ENCODE peak calls at places on chromosome 3, in nine cellular contexts. U is AG04450; V is thoracic aorta; N is CD8-positive, alpha-beta memory T cell; E is left lung; A is uterus; Q is A549; D is PC-3; X is sigmoid colon. R is an unnamed sample.
A peak's percentile ranks its signal among the peaks of the same experiment; 100 is the strongest.

GRCh38 chr3:107845355-107846281 is 245.2 kb downstream of the CD47 start:
- DNase-seq in U (no peak), V (no peak), N (no peak), E (no peak), A (no peak), Q (no peak), D (peak; percentile 31), X (no peak), R (no peak)

GRCh38 chr3:108438542-108438941 is 71.9 kb downstream of the MYH15 start:
- DNase-seq in U (no peak), V (no peak), N (no peak), E (no peak), A (no peak), Q (no peak), D (no peak), X (no peak), R (no peak)

GRCh38 chr3:129121016-129121791 is 400 bp downstream of the RAB43 start:
- DNase-seq in U (no peak), V (no peak), N (peak; percentile 69), E (no peak), A (peak; percentile 34), Q (no peak), D (no peak), X (no peak), R (peak; percentile 47)

GRCh38 chr3:8767181-8767666 is 2.2 kb downstream of the OXTR start:
- DNase-seq in U (no peak), V (no peak), N (no peak), E (no peak), A (no peak), Q (no peak), D (no peak), X (no peak), R (no peak)

GRCh38 chr3:13364602-13365271 is 55.4 kb downstream of the NUP210 start:
- DNase-seq in U (no peak), V (no peak), N (no peak), E (no peak), A (no peak), Q (no peak), D (no peak), X (no peak), R (no peak)

GRCh38 chr3:134260984-134261383 is 10.3 kb upstream of the RYK start:
- DNase-seq in U (no peak), V (no peak), N (no peak), E (no peak), A (no peak), Q (no peak), D (no peak), X (no peak), R (no peak)

GRCh38 chr3:116442331-116443021 is 2.8 kb downstream of the LSAMP start:
- DNase-seq in U (no peak), V (no peak), N (no peak), E (no peak), A (no peak), Q (no peak), D (no peak), X (no peak), R (no peak)

GRCh38 chr3:114466251-114466650 is 172.4 kb downstream of the TIGIT start:
- DNase-seq in U (no peak), V (no peak), N (no peak), E (no peak), A (no peak), Q (no peak), D (no peak), X (no peak), R (no peak)

GRCh38 chr3:128572644-128573105 is 77.9 kb downstream of the RPN1 start:
- DNase-seq in U (no peak), V (no peak), N (no peak), E (no peak), A (no peak), Q (peak; percentile 79), D (peak; percentile 59), X (no peak), R (peak; percentile 50)

GRCh38 chr3:160879859-160880258 is 123.8 kb downstream of the PPM1L start:
- DNase-seq in U (no peak), V (no peak), N (no peak), E (no peak), A (no peak), Q (no peak), D (no peak), X (no peak), R (no peak)

GRCh38 chr3:181899702-181900101 is 188.0 kb downstream of the SOX2 start:
- DNase-seq in U (no peak), V (no peak), N (no peak), E (no peak), A (no peak), Q (no peak), D (peak; percentile 34), X (no peak), R (no peak)

GRCh38 chr3:65080432-65080831 is 392.6 kb upstream of the ADAMTS9 start:
- DNase-seq in U (no peak), V (no peak), N (no peak), E (no peak), A (no peak), Q (no peak), D (no peak), X (no peak), R (peak; percentile 15)

GRCh38 chr3:183339461-183340086 is 86.5 kb downstream of the B3GNT5 start:
- DNase-seq in U (no peak), V (no peak), N (no peak), E (no peak), A (no peak), Q (no peak), D (no peak), X (no peak), R (no peak)

GRCh38 chr3:134242649-134243637 is 7.7 kb downstream of the RYK start:
- DNase-seq in U (peak; percentile 69), V (no peak), N (no peak), E (no peak), A (no peak), Q (no peak), D (peak; percentile 85), X (no peak), R (peak; percentile 19)

GRCh38 chr3:4069796-4070195 is 233.4 kb upstream of the SETMAR start:
- DNase-seq in U (no peak), V (no peak), N (no peak), E (no peak), A (no peak), Q (no peak), D (no peak), X (no peak), R (no peak)

GRCh38 chr3:149613988-149614387 is 43.8 kb downstream of the WWTR1 start:
- DNase-seq in U (no peak), V (no peak), N (no peak), E (no peak), A (no peak), Q (no peak), D (no peak), X (no peak), R (no peak)

GRCh38 chr3:124033360-124034015 is 41.6 kb upstream of the ROPN1 start:
- DNase-seq in U (no peak), V (no peak), N (peak; percentile 0), E (no peak), A (peak; percentile 35), Q (peak; percentile 18), D (peak; percentile 10), X (peak; percentile 62), R (peak; percentile 52)

GRCh38 chr3:126528800-126529541 is 5.0 kb downstream of the CHST13 start:
- DNase-seq in U (no peak), V (no peak), N (no peak), E (peak; percentile 29), A (no peak), Q (peak; percentile 10), D (no peak), X (peak; percentile 62), R (no peak)

GRCh38 chr3:10116928-10117327 is 1.5 kb downstream of the BRK1 start:
- DNase-seq in U (no peak), V (no peak), N (no peak), E (no peak), A (no peak), Q (no peak), D (no peak), X (no peak), R (no peak)
- H3K4me3 ChIP-seq in U (peak overlapping the region; percentile 70), V (peak overlapping the region; percentile 94), N (peak overlapping the region; percentile 96), E (no peak overlapping the region), A (peak overlapping the region; percentile 73), Q (peak overlapping the region; percentile 83), D (peak overlapping the region; percentile 94), X (peak overlapping the region; percentile 91), R (peak overlapping the region; percentile 86)

GRCh38 chr3:170695486-170696069 is 109.7 kb upstream of the SLC7A14 start:
- DNase-seq in U (no peak), V (no peak), N (no peak), E (no peak), A (no peak), Q (no peak), D (peak; percentile 85), X (no peak), R (no peak)
- H3K27ac ChIP-seq in U (no peak overlapping the region), V (no peak overlapping the region), N (no peak overlapping the region), E (no peak overlapping the region), A (no peak overlapping the region), Q (no peak overlapping the region), D (no peak overlapping the region), X (no peak overlapping the region), R (no peak overlapping the region)

DNA sequence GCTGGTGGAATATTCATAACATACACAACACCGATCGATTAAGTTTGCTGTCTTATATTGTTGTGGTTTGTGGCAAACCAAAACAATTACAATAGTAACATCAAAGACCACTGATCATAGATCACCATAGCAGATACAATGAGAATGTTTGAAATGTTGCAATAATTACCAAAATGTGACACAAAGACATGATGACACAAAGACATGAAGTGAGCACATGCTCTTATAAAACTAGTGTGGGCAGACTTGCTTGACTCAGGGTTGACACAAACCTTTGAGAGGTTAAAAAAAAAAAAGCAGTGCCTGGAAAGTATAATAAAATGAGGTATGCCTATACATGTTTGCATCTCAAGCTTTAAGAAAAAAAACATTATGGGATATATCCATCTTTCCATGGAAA is 130.3 kb downstream of the NR1I2 start:
- DNase-seq in U (no peak), V (no peak), N (no peak), E (no peak), A (no peak), Q (no peak), D (peak; percentile 44), X (no peak), R (no peak)
- H3K4me3 ChIP-seq in U (no peak overlapping the region), V (no peak overlapping the region), N (no peak overlapping the region), E (no peak overlapping the region), A (no peak overlapping the region), Q (no peak overlapping the region), D (no peak overlapping the region), X (no peak overlapping the region), R (no peak overlapping the region)

GRCh38 chr3:69091389-69092029 is 6.8 kb downstream of the ARL6IP5 start:
- DNase-seq in U (no peak), V (no peak), N (no peak), E (no peak), A (no peak), Q (no peak), D (no peak), X (no peak), R (no peak)

GRCh38 chr3:69088033-69088432 is 3.3 kb downstream of the ARL6IP5 start:
- DNase-seq in U (no peak), V (no peak), N (no peak), E (no peak), A (no peak), Q (peak; percentile 19), D (peak; percentile 13), X (no peak), R (no peak)

GRCh38 chr3:69087030-69087791 is 2.5 kb downstream of the ARL6IP5 start:
- DNase-seq in U (no peak), V (no peak), N (no peak), E (no peak), A (no peak), Q (no peak), D (no peak), X (no peak), R (no peak)

GRCh38 chr3:69092030-69092513 is 7.3 kb downstream of the ARL6IP5 start:
- DNase-seq in U (no peak), V (no peak), N (peak; percentile 68), E (no peak), A (no peak), Q (no peak), D (no peak), X (no peak), R (peak; percentile 27)

GRCh38 chr3:69090021-69090420 is 5.3 kb downstream of the ARL6IP5 start:
- DNase-seq in U (peak; percentile 52), V (no peak), N (no peak), E (no peak), A (no peak), Q (no peak), D (peak; percentile 54), X (no peak), R (peak; percentile 1)
- H3K27ac ChIP-seq in U (peak overlapping the region; percentile 54), V (peak overlapping the region; percentile 59), N (no peak overlapping the region), E (peak overlapping the region; percentile 28), A (peak overlapping the region; percentile 35), Q (peak overlapping the region; percentile 29), D (no peak overlapping the region), X (peak overlapping the region; percentile 94), R (no peak overlapping the region)

R was measured in A673.